ENCODE peak calls at places on chromosomes 4 and X, in seven cellular contexts. O is SK-N-SH, D is neural progenitor cell, J is GM23248, G is astrocyte, W is IMR-90, V is A549. Z is an unnamed sample.

GRCh38 chr4:110753461-110753860 is 130.6 kb upstream of the PITX2 start:
- DNase-seq in V (no peak), W (no peak), D (no peak), J (no peak), G (peak), O (no peak), Z (no peak)

GRCh38 chr4:62676962-62677361 is 1476.8 kb downstream of the ADGRL3 start:
- DNase-seq in O (no peak), D (no peak), V (no peak), J (no peak), G (no peak), W (no peak), Z (no peak)

GRCh38 chr4:48483777-48484493 is 792 bp downstream of the SLC10A4 start:
- DNase-seq in V (peak), G (no peak), D (peak), O (peak), J (peak), W (no peak), Z (no peak)

GRCh38 chrX:151563449-151563848 is at the start of gene PASD1:
- DNase-seq in J (no peak), G (no peak), D (no peak), W (no peak), V (no peak), O (no peak), Z (no peak)

GRCh38 chrX:20028588-20028987 is 37.7 kb upstream of the BCLAF3 start:
- DNase-seq in G (no peak), V (no peak), W (no peak), O (no peak), D (no peak), J (no peak), Z (no peak)

GRCh38 chr4:124464836-124465235 is 247.7 kb downstream of the ANKRD50 start:
- DNase-seq in W (no peak), J (no peak), V (no peak), O (no peak), D (no peak), G (no peak), Z (no peak)

GRCh38 chr4:139672215-139672614 is 6.6 kb downstream of the MGST2 start:
- DNase-seq in V (no peak), G (no peak), W (peak), O (no peak), J (no peak), D (no peak), Z (no peak)

GRCh38 chrX:132226169-132226568 is 6.9 kb upstream of the RAP2C start:
- DNase-seq in J (peak), O (peak), G (no peak), W (peak), V (no peak), D (no peak), Z (no peak)

GRCh38 chrX:17527135-17527701 is 152.2 kb downstream of the NHS start:
- DNase-seq in D (peak), W (peak), O (no peak), V (no peak), J (no peak), G (no peak), Z (peak)

GRCh38 chrX:9912341-9912740 is 54.8 kb upstream of the CLDN34 start:
- DNase-seq in D (peak), W (peak), O (peak), G (peak), J (peak), V (no peak), Z (peak)

GRCh38 chrX:110442631-110443030 is 84.0 kb downstream of the RTL9 start:
- DNase-seq in V (peak), O (peak), D (peak), G (peak), W (peak), J (peak), Z (peak)

GRCh38 chr4:165133150-165133549 is 20.5 kb upstream of the TMEM192 start:
- DNase-seq in V (no peak), O (no peak), D (no peak), W (no peak), J (no peak), G (no peak), Z (no peak)

GRCh38 chr4:25568788-25569231 is 86.8 kb upstream of the SLC34A2 start:
- DNase-seq in G (no peak), J (no peak), W (no peak), V (peak), O (no peak), D (no peak), Z (no peak)

GRCh38 chrX:121114691-121115090 is 67.3 kb downstream of the GLUD2 start:
- DNase-seq in V (no peak), J (no peak), W (no peak), O (no peak), D (no peak), G (no peak), Z (no peak)

GRCh38 chrX:155127940-155128339 is 56.6 kb downstream of the BRCC3 start:
- DNase-seq in D (no peak), V (no peak), G (no peak), J (no peak), O (no peak), W (no peak), Z (no peak)

GRCh38 chr4:43244688-43245382 is 352.3 kb downstream of the GRXCR1 start:
- DNase-seq in V (no peak), D (no peak), G (no peak), O (no peak), J (no peak), W (no peak), Z (no peak)

GRCh38 chr4:117479673-117480072 is 394.3 kb upstream of the TRAM1L1 start:
- DNase-seq in W (peak), D (no peak), V (no peak), G (no peak), J (no peak), O (no peak), Z (no peak)

GRCh38 chrX:112731793-112732192 is 52.1 kb upstream of the LHFPL1 start:
- DNase-seq in D (no peak), W (peak), O (no peak), V (no peak), G (no peak), J (peak), Z (peak)

DNA sequence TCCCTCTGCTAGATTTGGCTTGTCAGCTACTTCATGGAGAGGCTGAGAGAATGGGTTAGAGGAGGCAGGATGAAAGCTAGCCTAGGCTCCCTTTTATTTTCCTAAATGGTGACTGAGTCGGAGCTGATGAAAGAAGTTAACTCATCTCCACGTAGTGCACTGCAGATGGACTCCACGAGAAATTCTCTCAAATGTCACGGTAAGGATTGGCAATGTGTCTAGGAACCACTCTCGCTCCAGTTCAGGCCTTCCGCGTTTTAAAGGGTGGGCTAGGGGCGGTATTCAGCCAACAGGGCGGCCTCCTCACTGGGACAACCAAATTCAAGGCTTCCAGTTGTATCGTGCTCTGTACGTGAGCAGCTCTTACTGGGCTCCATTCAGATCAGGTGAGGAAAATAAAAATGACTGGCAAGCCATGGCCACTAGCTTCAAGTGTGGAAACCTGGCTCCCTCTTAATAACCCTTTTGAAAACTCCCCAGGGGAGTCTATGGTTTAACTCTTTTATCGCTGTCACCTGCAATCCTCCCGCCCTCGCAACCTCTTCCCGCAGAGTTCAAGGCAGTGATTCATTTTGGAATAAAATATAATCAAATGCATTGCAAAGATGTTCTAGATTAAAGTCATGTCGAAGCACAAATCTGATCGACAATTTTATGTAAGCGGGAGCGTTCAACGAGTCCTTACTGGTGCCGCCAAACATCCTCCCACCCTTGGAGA is 1.3 kb downstream of the SPOCK3 start:
- DNase-seq in G (no peak), D (peak), W (no peak), J (no peak), O (no peak), V (no peak), Z (no peak)
- H3K4me3 ChIP-seq in G (peak), D (peak), W (no peak), J (no peak), O (no peak), V (no peak), Z (no peak)

DNA sequence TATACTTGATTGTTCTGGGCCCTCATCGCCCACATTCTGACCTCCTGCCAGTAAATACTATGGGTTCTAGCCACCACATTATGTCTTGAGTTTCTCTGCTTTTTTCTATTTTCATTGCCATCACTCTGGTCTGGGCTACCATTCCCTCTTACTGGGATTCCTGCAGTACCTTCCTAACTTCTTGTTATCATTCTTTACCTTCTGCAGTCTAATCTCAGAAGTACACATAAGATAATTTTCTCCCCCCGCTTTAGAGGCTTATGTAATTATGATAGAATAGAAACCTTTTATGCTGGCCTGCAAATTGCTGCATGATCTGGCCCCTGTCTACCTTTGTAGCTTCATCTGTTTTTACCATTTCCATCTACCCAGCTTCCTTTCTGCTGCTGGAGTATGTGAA is 19.2 kb downstream of the STIM2 start:
- DNase-seq in O (no peak), J (no peak), W (no peak), G (no peak), D (no peak), V (no peak), Z (peak)
- H3K27ac ChIP-seq in O (no peak), J (no peak), W (no peak), G (no peak), D (no peak), V (no peak), Z (no peak)

GRCh38 chr4:86358176-86358701 is 1.6 kb downstream of the MAPK10 start:
- DNase-seq in O (no peak), D (peak), G (no peak), J (no peak), V (no peak), W (peak), Z (peak)

GRCh38 chr4:86356425-86356824 is 3.4 kb downstream of the MAPK10 start:
- DNase-seq in J (no peak), D (no peak), G (no peak), O (no peak), V (no peak), W (no peak), Z (no peak)

GRCh38 chr4:86357608-86358007 is 2.2 kb downstream of the MAPK10 start:
- DNase-seq in W (no peak), D (no peak), V (no peak), G (no peak), O (peak), J (no peak), Z (no peak)

GRCh38 chr4:86359944-86360478 is at the start of gene MAPK10:
- DNase-seq in J (peak), D (peak), W (peak), G (peak), O (peak), V (no peak), Z (peak)

DNA sequence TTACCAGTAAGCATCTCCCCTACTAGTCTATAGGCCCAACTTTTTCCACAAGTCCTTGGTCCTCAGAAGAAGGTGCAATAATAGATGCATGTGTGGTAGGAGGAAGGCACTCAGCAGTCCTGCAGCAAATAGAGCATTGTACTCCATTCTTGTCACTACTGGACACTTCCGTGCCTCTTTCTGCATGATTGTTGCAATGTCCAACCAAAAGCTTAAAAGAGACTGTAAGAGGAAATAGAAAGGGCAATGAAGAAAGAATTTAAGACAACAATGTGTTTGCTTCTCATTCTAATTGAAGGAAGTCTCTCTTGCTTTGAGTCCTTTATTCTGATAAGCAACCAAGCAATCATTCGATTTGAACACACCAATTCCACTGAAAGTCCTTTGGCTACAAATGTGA is 3.0 kb downstream of the MAPK10 start:
- DNase-seq in O (no peak), D (peak), G (no peak), W (no peak), V (no peak), J (no peak), Z (no peak)
- H3K4me2 ChIP-seq in O (no peak), D (peak), G (no peak), W (no peak), V (no peak), J (no peak), Z (no peak)

GRCh38 chrX:425056-425455 is 38.3 kb upstream of the PPP2R3B start:
- DNase-seq in D (no peak), O (no peak), J (no peak), V (no peak), W (no peak), G (no peak), Z (no peak)
- H3K4me3 ChIP-seq in D (no peak), O (no peak), J (no peak), V (no peak), W (no peak), G (no peak), Z (no peak)